ENCODE peak calls at places on chromosome 12, in four cellular contexts. L, V, I and W are unnamed samples.

GRCh38 chr12:12885060-12885792 is 6.1 kb upstream of the GPRC5A start:
- DNase-seq in V (no peak), L (no peak), I (no peak), W (no peak)

GRCh38 chr12:79161249-79161934 is 296.8 kb downstream of the SYT1 start:
- DNase-seq in I (no peak), V (no peak), L (no peak), W (no peak)

GRCh38 chr12:49358548-49359141 is 8.6 kb upstream of the SPATS2 start:
- DNase-seq in L (no peak), I (peak), V (peak), W (no peak)

GRCh38 chr12:117362391-117362790 is 965 bp upstream of the NOS1 start:
- DNase-seq in I (no peak), V (no peak), L (no peak), W (no peak)

GRCh38 chr12:25377475-25378179 is 126.9 kb upstream of the KRAS start:
- DNase-seq in L (peak), V (peak), I (peak), W (no peak)

GRCh38 chr12:78703820-78704525 is 160.6 kb upstream of the SYT1 start:
- DNase-seq in V (no peak), I (no peak), L (peak), W (peak)

GRCh38 chr12:119369907-119370546 is 35.5 kb downstream of the CCDC60 start:
- DNase-seq in V (no peak), L (no peak), I (no peak), W (no peak)

GRCh38 chr12:122951406-122951805 is 14.9 kb downstream of the ABCB9 start:
- DNase-seq in V (no peak), I (peak), L (no peak), W (no peak)

GRCh38 chr12:55929306-55929791 is 1.6 kb upstream of the DGKA start:
- DNase-seq in L (no peak), I (peak), V (peak), W (no peak)

GRCh38 chr12:128387811-128388422 is 120.9 kb downstream of the TMEM132C start:
- DNase-seq in V (no peak), L (no peak), I (peak), W (no peak)

GRCh38 chr12:40959041-40959440 is 229.1 kb upstream of the PDZRN4 start:
- DNase-seq in I (no peak), L (peak), V (no peak), W (no peak)

DNA sequence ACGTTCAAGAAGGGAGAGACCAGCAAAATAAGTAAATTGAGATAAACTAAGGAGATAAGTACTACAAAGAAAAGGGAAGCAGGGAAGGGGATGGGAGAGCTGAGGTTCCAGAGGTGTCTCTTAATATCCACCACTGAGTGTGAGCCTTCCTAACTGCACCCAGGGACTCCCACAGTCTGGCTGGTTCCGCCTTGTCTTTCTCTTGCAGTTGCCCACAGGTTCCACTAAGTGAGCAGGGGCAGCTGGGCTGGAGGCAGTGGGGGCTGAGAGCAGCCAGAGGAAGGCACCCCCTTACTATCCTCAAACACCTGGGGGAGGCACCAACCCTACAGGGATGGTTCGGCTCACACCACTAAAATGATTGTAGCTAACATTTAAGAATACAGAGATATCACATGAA is 214.9 kb downstream of the SLC41A2 start:
- DNase-seq in L (no peak), I (no peak), V (no peak), W (no peak)
- H3K4me3 ChIP-seq in L (no peak), I (no peak), V (no peak), W (no peak)

GRCh38 chr12:53005986-53006809 is at the start of gene EIF4B:
- DNase-seq in V (peak), L (peak), I (peak), W (peak)
- H3K4me3 ChIP-seq in V (peak), L (peak), I (peak), W (peak)

GRCh38 chr12:113221997-113222729 is 899 bp downstream of the TPCN1 start:
- DNase-seq in I (peak), V (peak), L (no peak), W (no peak)
- H3K4me3 ChIP-seq in I (peak), V (peak), L (peak), W (peak)

DNA sequence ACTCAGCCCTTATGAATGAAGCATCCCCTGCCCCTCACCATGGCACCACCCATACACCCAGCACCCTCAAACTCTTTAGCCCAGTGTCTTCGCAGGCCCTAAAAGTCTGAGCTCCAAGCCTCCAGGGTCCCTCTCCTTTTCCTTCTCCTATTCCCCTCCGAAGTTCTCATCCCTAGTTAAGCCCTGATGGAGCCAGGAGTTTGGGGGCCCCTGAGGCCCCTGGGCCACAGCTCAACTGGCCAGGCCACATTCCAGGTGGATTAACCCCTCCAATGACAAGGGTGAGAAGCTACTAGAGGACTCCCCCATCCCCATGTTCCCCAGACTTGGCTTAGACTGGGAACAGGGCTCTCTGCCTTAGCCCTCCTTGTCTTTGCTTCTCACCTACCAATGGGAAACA is 2.6 kb downstream of the RARG start:
- DNase-seq in V (no peak), L (no peak), I (no peak), W (no peak)
- H3K4me3 ChIP-seq in V (no peak), L (no peak), I (no peak), W (no peak)